ENCODE peak calls at places on chromosome 11, in four cellular contexts. E is SW 1271; W is GM20000; F is naive thymus-derived CD4-positive, alpha-beta T cell. U is an unnamed sample.

GRCh38 chr11:83070878-83071640 is 638 bp downstream of the RAB30 start:
- DNase-seq in F (no peak), E (no peak), W (no peak), U (no peak)

GRCh38 chr11:65551572-65552398 is 6.4 kb downstream of the LTBP3 start:
- DNase-seq in E (no peak), F (peak), W (peak), U (peak)

GRCh38 chr11:37721485-37721884 is 1123.4 kb upstream of the RAG2 start:
- DNase-seq in W (no peak), E (no peak), F (no peak), U (no peak)

GRCh38 chr11:77060234-77060633 is 6.5 kb upstream of the CAPN5 start:
- DNase-seq in F (no peak), W (no peak), E (no peak), U (no peak)

GRCh38 chr11:134942633-134943032 is 530.6 kb upstream of the B3GAT1 start:
- DNase-seq in F (no peak), E (no peak), W (no peak), U (no peak)

GRCh38 chr11:110525883-110526282 is 96.1 kb downstream of the FDX1 start:
- DNase-seq in W (no peak), F (no peak), E (no peak), U (no peak)

GRCh38 chr11:111632798-111633197 is 30.5 kb downstream of the SIK2 start:
- DNase-seq in F (no peak), E (no peak), W (no peak), U (no peak)

GRCh38 chr11:16778876-16779275 is 40.4 kb downstream of the C11orf58 start:
- DNase-seq in E (no peak), W (no peak), F (no peak), U (no peak)

GRCh38 chr11:120950880-120951279 is 73.0 kb upstream of the TBCEL start:
- DNase-seq in W (no peak), F (no peak), E (no peak), U (no peak)

GRCh38 chr11:124119103-124119502 is 3.9 kb downstream of the VWA5A start:
- DNase-seq in W (no peak), E (no peak), F (no peak), U (no peak)

GRCh38 chr11:34924714-34925113 is 8.3 kb downstream of the PDHX start:
- DNase-seq in F (no peak), E (no peak), W (no peak), U (no peak)

U was measured in A172.